ENCODE peak calls at places on chromosomes 12 and 14, in six cellular contexts. N is NCI-H226, E is endodermal cell, X is Calu3, Q is 8988T, A is midbrain. O is an unnamed sample.

GRCh38 chr12:87953257-87953860 is 75.8 kb downstream of the C12orf50 start:
- DNase-seq in A (peak; percentile 38), E (peak; percentile 64), N (no peak), Q (peak; percentile 27), X (peak; percentile 45), O (peak; percentile 25)

GRCh38 chr14:42222924-42223471 is 616.3 kb downstream of the LRFN5 start:
- DNase-seq in X (no peak), E (no peak), A (peak; percentile 18), N (peak; percentile 65), Q (no peak), O (peak; percentile 54)

GRCh38 chr14:22748691-22749090 is 17.8 kb upstream of the OXA1L start:
- DNase-seq in Q (no peak), E (no peak), N (no peak), X (no peak), A (no peak), O (no peak)

GRCh38 chr12:87160848-87161601 is 868.2 kb downstream of the C12orf50 start:
- DNase-seq in N (peak; percentile 29), A (no peak), Q (no peak), X (no peak), E (no peak), O (no peak)

GRCh38 chr14:30572237-30572636 is 13.3 kb downstream of the G2E3 start:
- DNase-seq in X (no peak), E (no peak), A (no peak), Q (no peak), N (no peak), O (no peak)

GRCh38 chr12:116931665-116932064 is 20.9 kb downstream of the FBXW8 start:
- DNase-seq in Q (no peak), X (no peak), N (no peak), A (no peak), E (no peak), O (no peak)

GRCh38 chr12:120227233-120228040 is 26.5 kb upstream of the RPLP0 start:
- DNase-seq in X (no peak), A (no peak), Q (no peak), N (no peak), E (no peak), O (no peak)

GRCh38 chr12:31118347-31118830 is 44.7 kb downstream of the DDX11 start:
- DNase-seq in A (no peak), N (no peak), Q (peak; percentile 88), E (peak; percentile 79), X (no peak), O (peak; percentile 68)